ENCODE peak calls at places on chromosomes 3 and 15, in seven cellular contexts. P, J, T, M, Y, W and Q are unnamed samples.

GRCh38 chr3:48656061-48656840 is 6.4 kb downstream of the CELSR3 start:
- DNase-seq in P (peak; percentile 35), T (peak; percentile 97), W (no peak), J (peak; percentile 21), M (peak; percentile 58), Y (no peak), Q (no peak)

GRCh38 chr3:134014270-134014669 is 15.5 kb downstream of the SLCO2A1 start:
- DNase-seq in P (no peak), Y (no peak), T (no peak), J (no peak), M (no peak), W (no peak), Q (no peak)

GRCh38 chr15:96037584-96037983 is 292.9 kb upstream of the NR2F2 start:
- DNase-seq in W (peak; percentile 93), Y (no peak), J (no peak), T (no peak), M (no peak), P (no peak), Q (no peak)

GRCh38 chr3:123640311-123641083 is 55.6 kb upstream of the HACD2 start:
- DNase-seq in J (no peak), W (no peak), Y (no peak), P (no peak), T (no peak), M (no peak), Q (no peak)

GRCh38 chr3:138348107-138348949 is at the start of gene MRAS:
- DNase-seq in P (peak; percentile 59), M (peak; percentile 91), J (peak; percentile 57), Y (peak; percentile 73), T (peak; percentile 85), W (no peak), Q (peak; percentile 87)

GRCh38 chr15:31364301-31365031 is 37.8 kb downstream of the KLF13 start:
- DNase-seq in Y (peak; percentile 38), J (no peak), W (no peak), P (no peak), M (peak; percentile 65), T (no peak), Q (no peak)

GRCh38 chr3:45773714-45774449 is 22.5 kb downstream of the SLC6A20 start:
- DNase-seq in T (no peak), J (no peak), P (no peak), M (no peak), W (no peak), Y (no peak), Q (no peak)

GRCh38 chr3:128274837-128275236 is 121.6 kb downstream of the EEFSEC start:
- DNase-seq in Y (no peak), T (peak; percentile 41), W (no peak), M (no peak), J (no peak), P (no peak), Q (no peak)

GRCh38 chr15:59678620-59679019 is 10.5 kb downstream of the BNIP2 start:
- DNase-seq in T (no peak), P (no peak), J (no peak), W (no peak), M (no peak), Y (no peak), Q (no peak)

GRCh38 chr15:75712668-75713337 is at the start of gene CSPG4:
- DNase-seq in Y (peak; percentile 81), M (no peak), J (no peak), T (peak; percentile 72), W (no peak), P (no peak), Q (peak; percentile 59)

GRCh38 chr3:71934520-71934919 is 149.6 kb upstream of the PROK2 start:
- DNase-seq in T (no peak), Y (no peak), M (no peak), J (no peak), W (no peak), P (no peak), Q (no peak)

GRCh38 chr3:113268917-113269316 is 57.6 kb downstream of the BOC start:
- DNase-seq in P (no peak), M (no peak), W (no peak), J (no peak), T (no peak), Y (no peak), Q (no peak)

GRCh38 chr15:67776600-67776999 is 48.7 kb upstream of the SKOR1 start:
- DNase-seq in Y (no peak), M (no peak), J (no peak), P (no peak), T (no peak), W (no peak), Q (no peak)

GRCh38 chr3:43105224-43105596 is 669 bp downstream of the POMGNT2 start:
- DNase-seq in Y (no peak), M (no peak), P (no peak), W (no peak), J (no peak), T (peak; percentile 56), Q (no peak)

DNA sequence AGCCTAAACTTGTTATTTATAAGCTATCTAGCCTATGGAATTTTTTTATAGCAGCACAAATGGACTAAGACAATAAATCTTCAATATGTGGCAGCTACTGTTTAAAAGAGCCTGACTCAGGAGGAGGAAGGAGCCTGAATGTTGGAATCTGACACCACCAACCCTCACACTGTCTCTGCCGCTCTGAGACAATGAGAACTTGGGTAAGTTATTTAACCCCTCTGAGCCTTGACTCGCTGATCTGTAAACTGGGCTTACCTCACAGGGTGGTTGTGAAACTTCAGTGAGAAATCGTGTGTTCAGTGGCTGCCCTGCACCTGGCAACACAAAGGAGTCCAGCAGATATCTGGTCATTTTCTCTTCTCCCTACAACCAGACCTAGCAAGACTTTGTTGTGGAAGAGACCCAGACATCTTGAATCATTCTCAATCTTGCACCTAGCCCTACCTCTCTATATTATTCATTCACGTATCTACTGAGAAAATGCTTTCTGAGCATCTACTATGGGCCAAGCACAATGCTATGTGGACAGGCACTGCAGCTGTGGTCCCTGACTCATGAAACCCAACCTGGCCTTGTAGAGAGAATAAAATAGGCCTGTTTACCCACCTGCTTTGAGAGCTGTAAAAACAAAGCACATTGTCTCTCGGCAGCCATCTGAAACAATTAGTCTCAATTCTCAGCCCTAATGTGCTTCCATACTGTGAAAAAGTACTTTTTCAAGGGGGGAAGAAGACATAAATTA is 81.9 kb upstream of the SLC25A36 start:
- DNase-seq in J (no peak), P (no peak), T (no peak), W (no peak), Y (no peak), M (no peak), Q (no peak)
- TF ChIP-seq JUND in J (no peak), P (no peak), T (no peak), W (no peak), Y (no peak), M (no peak), Q (no peak)

GRCh38 chr15:62068071-62068786 is 1.5 kb downstream of the C2CD4A start:
- DNase-seq in T (peak; percentile 71), P (peak; percentile 25), W (no peak), M (peak; percentile 78), J (no peak), Y (peak; percentile 20), Q (peak; percentile 58)
- TF ChIP-seq JUND in T (no peak), P (no peak), W (no peak), M (no peak), J (no peak), Y (no peak), Q (no peak)

GRCh38 chr15:88664151-88664778 is 25.4 kb downstream of the ISG20 start:
- DNase-seq in T (peak; percentile 47), J (no peak), M (no peak), W (no peak), Y (no peak), P (no peak), Q (peak; percentile 28)
- TF ChIP-seq JUND in T (no peak), J (no peak), M (no peak), W (no peak), Y (no peak), P (no peak), Q (no peak)

GRCh38 chr15:90174140-90174891 is 26.8 kb upstream of the SEMA4B start:
- DNase-seq in J (no peak), Y (no peak), T (no peak), W (no peak), P (no peak), M (peak; percentile 89), Q (no peak)
- TF ChIP-seq JUND in J (no peak), Y (no peak), T (no peak), W (no peak), P (no peak), M (no peak), Q (no peak)

GRCh38 chr3:119235151-119235550 is 5.5 kb downstream of the B4GALT4 start:
- DNase-seq in P (no peak), J (no peak), Y (no peak), M (no peak), W (no peak), T (no peak), Q (no peak)
- TF ChIP-seq JUND in P (no peak), J (no peak), Y (no peak), M (no peak), W (no peak), T (no peak), Q (no peak)

GRCh38 chr3:182760576-182761164 is 32.6 kb upstream of the ATP11B start:
- DNase-seq in T (no peak), Y (peak; percentile 21), W (no peak), M (no peak), J (no peak), P (peak; percentile 6), Q (no peak)

DNA sequence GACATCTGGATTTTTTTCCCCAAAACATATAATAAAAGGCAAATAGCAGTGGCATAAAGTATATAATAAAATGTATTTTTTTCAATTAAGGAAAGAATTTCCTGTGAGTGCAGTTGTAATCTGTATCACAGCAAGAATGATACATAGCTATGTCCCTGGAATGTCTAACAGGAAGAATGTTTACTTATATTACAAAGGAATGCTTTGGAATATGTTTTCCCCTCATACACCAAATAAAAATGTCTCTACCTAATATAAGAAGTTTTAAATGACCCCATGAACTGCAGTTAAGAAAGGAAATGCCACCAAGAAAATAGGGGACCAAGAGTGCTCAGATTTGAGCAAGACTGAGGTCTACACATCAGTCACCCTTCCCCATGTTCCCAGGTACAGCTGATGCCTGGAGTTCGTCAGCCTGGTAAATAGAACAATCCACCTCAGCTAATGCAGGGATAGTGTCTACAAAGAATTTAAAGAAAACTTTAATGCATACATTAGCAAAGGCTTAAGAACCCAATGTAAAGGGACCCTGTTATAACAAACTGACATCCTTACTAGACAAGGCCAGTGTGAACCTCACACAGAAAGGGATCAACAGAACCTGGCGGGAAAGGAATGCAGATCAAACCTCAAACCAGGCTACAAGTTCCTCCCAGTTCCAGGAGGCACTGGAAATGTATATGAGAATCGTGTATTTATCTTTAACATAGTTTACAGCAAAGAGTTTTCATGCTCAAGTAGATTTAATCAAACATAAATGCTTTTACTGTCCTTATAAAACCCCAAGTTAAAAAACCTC is 37.8 kb upstream of the ATP11B start:
- DNase-seq in J (no peak), T (no peak), Y (no peak), P (no peak), W (no peak), M (no peak), Q (peak; percentile 62)
- TF ChIP-seq JUND in J (no peak), T (no peak), Y (no peak), P (no peak), W (no peak), M (no peak), Q (no peak)

DNA sequence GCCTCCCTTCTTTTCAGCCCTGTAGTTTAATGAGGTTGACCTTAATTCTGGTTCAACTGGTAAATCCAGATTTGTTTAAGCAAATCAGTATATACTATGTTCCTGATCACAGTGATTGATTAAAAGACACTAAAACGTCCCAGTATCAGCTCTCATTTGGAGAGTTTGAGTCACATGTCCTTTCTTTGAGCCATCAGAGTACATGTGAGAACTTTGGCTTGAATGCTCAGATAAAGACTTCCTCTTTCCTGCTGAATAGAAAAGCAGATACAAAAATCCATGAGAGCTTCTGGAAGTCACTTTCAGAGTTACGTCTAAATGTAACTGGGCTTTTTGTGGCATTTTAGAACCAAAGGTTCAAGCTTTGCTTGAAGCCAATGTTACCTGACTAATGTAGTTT is 341.8 kb upstream of the SATB1 start:
- DNase-seq in Y (no peak), P (no peak), M (no peak), T (no peak), W (no peak), J (no peak), Q (no peak)
- TF ChIP-seq JUND in Y (no peak), P (no peak), M (no peak), T (no peak), W (no peak), J (no peak), Q (no peak)